ENCODE peak calls at places on chromosomes 3 and 15, in four cellular contexts. O is HepG2, J is K562, Q is GM12878. P is an unnamed sample.

GRCh38 chr3:71402872-71403271 is 180.7 kb downstream of the FOXP1 start:
- DNase-seq in O (no peak), J (no peak), Q (no peak), P (no peak)

GRCh38 chr3:197746801-197747237 is 2.9 kb upstream of the FYTTD1 start:
- DNase-seq in O (no peak), J (peak), Q (no peak), P (no peak)

GRCh38 chr3:108090066-108090700 is 648 bp downstream of the CD47 start:
- DNase-seq in O (no peak), J (peak), Q (no peak), P (no peak)

GRCh38 chr15:33535135-33535534 is 224.4 kb downstream of the RYR3 start:
- DNase-seq in O (no peak), J (no peak), Q (no peak), P (no peak)

GRCh38 chr3:65888980-65889706 is 149.6 kb downstream of the MAGI1 start:
- DNase-seq in O (no peak), J (no peak), Q (no peak), P (no peak)

GRCh38 chr3:11720220-11721113 is 76.8 kb upstream of the VGLL4 start:
- DNase-seq in O (peak), J (peak), Q (no peak), P (peak)

GRCh38 chr3:188940213-188940914 is 231.4 kb upstream of the TPRG1 start:
- DNase-seq in O (no peak), J (no peak), Q (no peak), P (no peak)

GRCh38 chr3:54931182-54931581 is 3.3 kb upstream of the LRTM1 start:
- DNase-seq in O (no peak), J (no peak), Q (no peak), P (no peak)

GRCh38 chr3:115975353-115975752 is 352.0 kb downstream of the GAP43 start:
- DNase-seq in O (peak), J (peak), Q (no peak), P (no peak)

GRCh38 chr3:30043156-30043555 is 563.2 kb upstream of the TGFBR2 start:
- DNase-seq in O (no peak), J (no peak), Q (no peak), P (no peak)

GRCh38 chr3:126315083-126315658 is 42.0 kb downstream of the KLF15 start:
- DNase-seq in O (no peak), J (no peak), Q (no peak), P (no peak)

GRCh38 chr15:31296304-31297220 is 30.1 kb upstream of the KLF13 start:
- DNase-seq in O (peak), J (no peak), Q (no peak), P (no peak)

GRCh38 chr3:143247007-143247563 is 127.5 kb downstream of the CHST2 start:
- DNase-seq in O (no peak), J (no peak), Q (no peak), P (no peak)

GRCh38 chr3:14513566-14514322 is 26.4 kb downstream of the GRIP2 start:
- DNase-seq in O (no peak), J (no peak), Q (no peak), P (no peak)

GRCh38 chr3:30751610-30752299 is 142.7 kb downstream of the GADL1 start:
- DNase-seq in O (peak), J (no peak), Q (peak), P (peak)

GRCh38 chr3:117252208-117252607 is 542.6 kb downstream of the TUSC7 start:
- DNase-seq in O (no peak), J (no peak), Q (no peak), P (no peak)

GRCh38 chr3:175410251-175410650 is 551.1 kb downstream of the NAALADL2 start:
- DNase-seq in O (no peak), J (no peak), Q (no peak), P (no peak)

GRCh38 chr15:52171386-52171785 is 19.8 kb downstream of the GNB5 start:
- DNase-seq in O (no peak), J (no peak), Q (no peak), P (no peak)

GRCh38 chr15:40286794-40287193 is 3.9 kb upstream of the ANKRD63 start:
- DNase-seq in O (no peak), J (no peak), Q (no peak), P (no peak)

GRCh38 chr3:11820540-11821041 is 26.1 kb downstream of the TAMM41 start:
- DNase-seq in O (no peak), J (no peak), Q (no peak), P (peak)

GRCh38 chr3:72086051-72086711 is 301.2 kb upstream of the PROK2 start:
- DNase-seq in O (no peak), J (peak), Q (no peak), P (no peak)

GRCh38 chr3:187986514-187986934 is 167.4 kb upstream of the LPP start:
- DNase-seq in O (no peak), J (peak), Q (no peak), P (no peak)

GRCh38 chr3:184857099-184857498 is 45.1 kb downstream of the VPS8 start:
- DNase-seq in O (no peak), J (no peak), Q (no peak), P (no peak)

GRCh38 chr15:70423267-70423666 is 325.6 kb upstream of the TLE3 start:
- DNase-seq in O (no peak), J (no peak), Q (no peak), P (no peak)

GRCh38 chr15:69253156-69253555 is 45.6 kb upstream of the PAQR5 start:
- DNase-seq in O (no peak), J (peak), Q (no peak), P (no peak)

GRCh38 chr15:65416845-65417416 is 5.8 kb downstream of the IGDCC4 start:
- DNase-seq in O (no peak), J (no peak), Q (no peak), P (no peak)

GRCh38 chr3:39142067-39142466 is 11.3 kb downstream of the CSRNP1 start:
- DNase-seq in O (no peak), J (no peak), Q (no peak), P (no peak)

GRCh38 chr15:53437985-53438841 is 321.2 kb downstream of the WDR72 start:
- DNase-seq in O (peak), J (no peak), Q (no peak), P (no peak)

DNA sequence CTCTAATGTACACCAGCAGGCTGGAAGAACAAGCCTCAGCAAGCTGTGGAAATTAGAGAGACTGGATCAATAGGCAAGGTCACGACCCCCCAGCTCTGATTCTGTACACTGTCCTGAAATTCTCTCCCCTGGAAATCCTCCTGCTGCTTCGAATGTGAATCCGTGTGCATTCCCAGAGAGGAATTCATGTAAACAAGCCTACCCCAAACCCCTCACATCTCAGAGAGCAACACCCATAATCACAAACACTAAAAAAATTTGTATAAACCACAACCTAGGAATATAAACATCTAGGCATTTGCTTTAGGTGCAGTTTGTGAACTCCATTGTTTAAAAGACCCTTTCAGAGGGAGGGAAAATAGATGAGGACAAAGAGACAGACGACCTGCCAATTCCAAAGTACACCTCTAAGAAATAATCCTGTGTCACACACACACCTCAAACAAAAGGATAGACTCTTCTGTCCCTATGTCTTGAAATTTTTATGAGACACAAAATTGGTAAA is 325.2 kb downstream of the WDR72 start:
- DNase-seq in O (peak), J (no peak), Q (no peak), P (no peak)
- TF ChIP-seq FOXK2 in O (peak), J (no peak), Q (no peak), P (no peak)

GRCh38 chr3:140363801-140364200 is 314.1 kb upstream of the TRIM42 start:
- DNase-seq in O (no peak), J (peak), Q (no peak), P (no peak)

GRCh38 chr3:140368223-140368811 is 309.5 kb upstream of the TRIM42 start:
- DNase-seq in O (no peak), J (no peak), Q (no peak), P (no peak)

GRCh38 chr3:140370686-140371085 is 307.2 kb upstream of the TRIM42 start:
- DNase-seq in O (no peak), J (no peak), Q (no peak), P (no peak)

GRCh38 chr3:140360332-140360731 is 317.5 kb upstream of the TRIM42 start:
- DNase-seq in O (no peak), J (no peak), Q (no peak), P (no peak)

DNA sequence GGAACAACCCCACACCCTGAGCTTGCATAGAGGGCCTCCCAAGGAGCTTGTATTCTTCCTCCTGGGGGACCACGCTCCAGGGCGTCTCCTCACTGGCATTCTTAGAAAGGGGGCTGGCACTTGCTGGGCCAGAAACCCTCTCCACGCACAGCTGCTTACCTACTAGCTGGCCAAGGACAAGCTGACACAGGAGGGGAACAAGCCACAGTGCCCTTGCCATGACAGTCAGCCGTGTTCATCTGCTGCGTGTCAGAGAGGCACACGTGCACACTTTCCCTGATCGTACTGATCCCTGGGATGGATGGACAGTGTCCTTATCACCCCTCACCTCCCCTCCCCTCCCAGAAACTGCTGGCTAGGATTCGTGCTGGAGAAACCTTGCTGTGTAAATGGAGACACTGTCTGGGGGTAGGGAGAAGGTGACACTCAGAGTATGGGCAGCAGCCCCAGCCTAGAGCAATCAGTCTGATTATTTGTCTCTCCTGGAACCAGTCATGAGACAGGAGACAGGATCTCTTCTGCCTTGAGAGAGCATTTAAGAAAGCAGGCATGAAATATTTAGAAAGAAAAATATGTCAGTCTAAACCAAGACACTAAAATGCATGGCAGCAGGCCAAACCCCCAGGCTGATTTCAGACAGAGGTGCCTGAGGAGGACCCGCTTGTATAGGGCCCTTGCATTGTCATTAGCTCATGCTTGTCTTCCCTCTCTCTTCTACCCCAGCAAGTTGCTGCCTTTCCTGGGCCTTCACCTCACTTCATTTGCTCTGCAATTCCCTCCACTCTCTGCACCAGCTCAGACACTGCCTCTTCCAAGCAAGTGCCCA is 311.8 kb upstream of the TRIM42 start:
- DNase-seq in O (no peak), J (no peak), Q (no peak), P (no peak)
- TF ChIP-seq SP1 in O (no peak), J (no peak), Q (no peak), P (no peak)

GRCh38 chr3:45441570-45442313 is 53.4 kb downstream of the LARS2 start:
- DNase-seq in O (no peak), J (no peak), Q (no peak), P (peak)
- TF ChIP-seq BHLHE40 in O (no peak), J (no peak), Q (no peak), P (no peak)

GRCh38 chr3:191220908-191221307 is 21.9 kb downstream of the OSTN start:
- DNase-seq in O (peak), J (peak), Q (no peak), P (no peak)
- TF ChIP-seq FOXK2 in O (no peak), J (no peak), Q (no peak), P (no peak)

GRCh38 chr3:73681610-73682009 is 56.9 kb upstream of the PDZRN3 start:
- DNase-seq in O (no peak), J (no peak), Q (no peak), P (no peak)
- TF ChIP-seq SP1 in O (no peak), J (no peak), Q (no peak), P (no peak)

GRCh38 chr3:194775266-194775665 is 89.6 kb downstream of the FAM43A start:
- DNase-seq in O (no peak), J (no peak), Q (no peak), P (no peak)

GRCh38 chr3:194769020-194769643 is 83.4 kb downstream of the FAM43A start:
- DNase-seq in O (peak), J (peak), Q (peak), P (peak)

GRCh38 chr3:194773666-194774455 is 88.2 kb downstream of the FAM43A start:
- DNase-seq in O (no peak), J (no peak), Q (no peak), P (no peak)

GRCh38 chr3:194773216-194773615 is 87.5 kb downstream of the FAM43A start:
- DNase-seq in O (no peak), J (no peak), Q (no peak), P (no peak)

DNA sequence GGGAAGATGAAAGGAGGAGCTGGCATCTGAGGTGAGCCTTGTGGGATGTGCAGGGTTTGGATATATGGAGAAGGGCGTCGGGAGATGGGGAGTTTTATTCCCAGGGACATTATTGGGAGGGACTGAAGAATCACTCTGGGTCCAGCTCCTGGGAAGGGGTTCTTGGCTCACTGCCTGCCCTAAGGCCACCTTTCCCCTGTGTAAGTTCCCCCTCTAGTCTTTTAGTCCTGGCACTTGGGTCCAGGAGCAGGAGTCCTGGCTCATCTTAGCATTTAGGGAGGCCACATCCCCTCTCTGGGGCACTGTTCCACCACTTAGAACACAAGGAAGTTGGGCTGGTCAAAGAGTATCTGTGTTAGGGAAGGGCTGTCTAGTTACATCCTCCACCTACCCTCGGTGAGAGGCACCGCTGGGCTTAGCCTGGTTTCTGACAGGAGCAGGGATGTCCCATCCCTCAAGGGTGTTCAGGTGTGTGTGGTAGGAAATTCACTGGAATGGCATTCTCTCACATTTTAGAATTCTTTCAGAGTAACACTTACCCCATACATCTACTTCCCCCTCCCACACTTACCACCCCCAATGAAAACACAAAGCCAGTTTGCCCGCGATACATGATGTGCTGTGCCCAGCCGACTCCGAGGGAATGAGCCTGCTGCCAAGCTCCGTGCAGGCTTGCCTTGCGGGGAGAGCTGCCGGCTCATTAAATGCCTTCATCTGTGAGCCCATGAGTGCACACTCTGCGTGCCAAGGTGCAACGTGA is 86.7 kb downstream of the FAM43A start:
- DNase-seq in O (no peak), J (no peak), Q (no peak), P (no peak)
- TF ChIP-seq BHLHE40 in O (no peak), J (no peak), Q (no peak), P (no peak)

GRCh38 chr3:195872097-195872496 is 36.3 kb downstream of the TNK2 start:
- DNase-seq in O (no peak), J (no peak), Q (no peak), P (no peak)

GRCh38 chr3:195873281-195873887 is 35.0 kb downstream of the TNK2 start:
- DNase-seq in O (no peak), J (no peak), Q (no peak), P (no peak)

GRCh38 chr3:195875482-195876236 is 32.7 kb downstream of the TNK2 start:
- DNase-seq in O (no peak), J (no peak), Q (no peak), P (no peak)

GRCh38 chr3:195872800-195873199 is 35.6 kb downstream of the TNK2 start:
- DNase-seq in O (no peak), J (no peak), Q (no peak), P (no peak)

GRCh38 chr3:195873971-195874370 is 34.4 kb downstream of the TNK2 start:
- DNase-seq in O (no peak), J (no peak), Q (no peak), P (no peak)
- TF ChIP-seq FOXK2 in O (no peak), J (no peak), Q (no peak), P (no peak)

GRCh38 chr15:83475551-83475950 is 28.4 kb downstream of the SH3GL3 start:
- DNase-seq in O (no peak), J (no peak), Q (no peak), P (no peak)
- TF ChIP-seq SP1 in O (no peak), J (no peak), Q (no peak), P (no peak)

P was measured in HEK293T.